ENCODE peak calls at places on chromosomes 4 and X, in five cellular contexts. J is breast epithelium; Q is spleen; U is CD8-positive, alpha-beta T cell; D is heart left ventricle. I is an unnamed sample.

GRCh38 chrX:121754301-121754700 is 706.9 kb downstream of the GLUD2 start:
- DNase-seq in J (no peak), Q (no peak), U (no peak), D (no peak), I (no peak)

GRCh38 chr4:15297344-15297743 is 130.5 kb upstream of the C1QTNF7 start:
- DNase-seq in J (no peak), Q (no peak), U (no peak), D (no peak), I (no peak)

GRCh38 chr4:106140601-106141000 is 175.4 kb downstream of the TBCK start:
- DNase-seq in J (no peak), Q (no peak), U (no peak), D (no peak), I (no peak)

GRCh38 chr4:150206265-150206664 is 128.0 kb downstream of the DCLK2 start:
- DNase-seq in J (no peak), Q (no peak), U (no peak), D (no peak), I (no peak)

GRCh38 chrX:30831082-30831481 is 58.0 kb downstream of the TAB3 start:
- DNase-seq in J (no peak), Q (no peak), U (no peak), D (no peak), I (no peak)

GRCh38 chr4:15837591-15837990 is 59.5 kb downstream of the CD38 start:
- DNase-seq in J (no peak), Q (no peak), U (no peak), D (no peak), I (no peak)

GRCh38 chr4:83207497-83208105 is 77.0 kb downstream of the COQ2 start:
- DNase-seq in J (no peak), Q (no peak), U (no peak), D (no peak), I (peak; percentile 62)

GRCh38 chr4:144734522-144734921 is 88.6 kb downstream of the HHIP start:
- DNase-seq in J (no peak), Q (no peak), U (no peak), D (no peak), I (no peak)

GRCh38 chrX:54641530-54641929 is 111.5 kb downstream of the GNL3L start:
- DNase-seq in J (no peak), Q (no peak), U (no peak), D (no peak), I (no peak)

GRCh38 chr4:100369871-100370270 is 148.0 kb downstream of the EMCN start:
- DNase-seq in J (no peak), Q (no peak), U (no peak), D (no peak), I (no peak)

GRCh38 chr4:100367451-100367850 is 150.4 kb downstream of the EMCN start:
- DNase-seq in J (no peak), Q (no peak), U (no peak), D (no peak), I (no peak)

GRCh38 chr4:100372432-100372831 is 145.4 kb downstream of the EMCN start:
- DNase-seq in J (no peak), Q (no peak), U (no peak), D (no peak), I (no peak)
- TF ChIP-seq CTCF in J (no peak), Q (no peak), U (no peak), D (no peak), I (no peak)

DNA sequence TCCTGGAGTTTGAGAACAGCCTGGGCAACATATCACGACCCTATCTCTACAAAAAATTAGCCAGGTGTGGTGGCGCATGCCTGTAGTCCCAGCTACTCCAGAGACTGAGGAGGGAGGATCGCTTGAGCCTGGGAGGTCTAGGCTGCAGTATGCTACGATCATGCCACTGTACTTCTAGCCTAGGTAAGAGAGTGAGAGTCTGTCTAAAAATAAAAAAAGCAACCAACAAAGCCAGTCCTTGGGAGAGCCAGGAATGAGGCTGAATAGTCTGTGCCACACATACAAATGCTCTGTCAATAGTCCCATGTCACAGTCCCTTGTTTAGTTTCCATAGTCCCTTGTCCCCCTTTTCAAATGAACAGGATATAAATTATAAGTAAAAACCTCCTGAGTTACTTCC is 19.3 kb upstream of the PRSS48 start:
- DNase-seq in J (no peak), Q (no peak), U (no peak), D (no peak), I (no peak)
- H3K4me1 ChIP-seq in J (no peaks in the 10 kb centered on the region), Q (no peaks in the 10 kb centered on the region), U (no peaks in the 10 kb centered on the region), D (peaks cover 11% of the 10 kb centered on the region), I (no peaks in the 10 kb centered on the region)

GRCh38 chr4:5753766-5754528 is 42.9 kb downstream of the EVC start:
- DNase-seq in J (no peak), Q (no peak), U (no peak), D (no peak), I (no peak)
- H3K4me3 ChIP-seq in J (no peak overlapping the region), Q (no peak overlapping the region), U (no peak overlapping the region), D (no peak overlapping the region), I (no peak overlapping the region)

DNA sequence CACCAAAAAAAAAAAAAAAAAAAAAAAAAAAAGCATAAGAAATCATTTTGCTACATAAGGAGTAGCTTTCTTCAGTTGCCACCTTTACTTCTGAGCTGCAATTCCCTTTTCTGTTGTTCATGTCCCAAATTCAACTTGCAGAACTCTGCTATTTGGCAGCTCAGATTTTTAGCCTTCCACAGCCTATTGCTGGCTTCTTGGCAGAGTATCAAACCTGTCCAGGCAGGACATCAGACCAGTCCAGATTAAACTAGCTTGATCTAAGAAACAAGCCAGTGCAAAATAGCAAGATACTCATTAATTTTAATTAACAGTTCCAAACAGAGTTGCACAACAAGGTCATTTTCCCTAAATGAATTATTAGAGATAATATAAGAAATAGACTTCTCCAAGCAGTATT is 123.6 kb upstream of the NR3C2 start:
- DNase-seq in J (no peak), Q (no peak), U (no peak), D (no peak), I (no peak)
- TF ChIP-seq CTCF in J (no peak), Q (no peak), U (no peak), D (no peak), I (no peak)

DNA sequence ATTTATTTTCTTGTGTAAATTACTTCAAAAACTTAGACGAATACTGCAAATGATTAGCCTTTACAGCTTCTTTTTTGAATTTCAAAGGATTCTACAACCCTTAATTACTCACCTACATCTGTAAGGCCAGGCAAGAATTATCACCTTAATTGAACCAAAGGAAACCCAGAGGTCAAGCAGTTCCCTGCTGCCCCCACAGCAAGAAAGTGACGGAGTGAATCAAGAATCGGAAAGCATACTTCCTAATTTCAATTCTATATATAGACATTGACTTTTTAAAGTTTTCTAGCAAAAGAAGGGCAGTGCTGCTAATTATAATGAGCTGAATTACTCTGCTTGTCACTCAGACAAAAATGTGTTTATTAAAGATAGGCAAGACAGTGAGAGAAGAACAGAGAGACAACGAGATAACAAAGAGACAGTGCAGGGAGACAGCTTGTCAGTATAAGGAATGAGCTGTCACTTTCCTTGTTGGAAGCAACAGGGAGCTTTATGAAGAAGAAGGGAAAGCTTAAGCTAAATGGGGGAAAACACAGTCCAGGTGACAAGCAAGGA is 47.5 kb upstream of the SPANXN4 start:
- DNase-seq in J (no peak), Q (no peak), U (no peak), D (no peak), I (no peak)
- H3K4me1 ChIP-seq in J (no peaks in the 10 kb centered on the region), Q (no peaks in the 10 kb centered on the region), U (no peaks in the 10 kb centered on the region), D (no peaks in the 10 kb centered on the region), I (no peaks in the 10 kb centered on the region)

GRCh38 chr4:173037242-173037641 is 131.4 kb upstream of the GALNT7 start:
- DNase-seq in J (no peak), Q (no peak), U (no peak), D (no peak), I (no peak)

GRCh38 chr4:173038192-173038896 is 130.3 kb upstream of the GALNT7 start:
- DNase-seq in J (no peak), Q (no peak), U (no peak), D (no peak), I (no peak)

GRCh38 chr4:173039617-173040176 is 128.9 kb upstream of the GALNT7 start:
- DNase-seq in J (no peak), Q (no peak), U (no peak), D (no peak), I (no peak)

GRCh38 chr4:173041482-173041881 is 127.1 kb upstream of the GALNT7 start:
- DNase-seq in J (no peak), Q (no peak), U (no peak), D (no peak), I (no peak)

DNA sequence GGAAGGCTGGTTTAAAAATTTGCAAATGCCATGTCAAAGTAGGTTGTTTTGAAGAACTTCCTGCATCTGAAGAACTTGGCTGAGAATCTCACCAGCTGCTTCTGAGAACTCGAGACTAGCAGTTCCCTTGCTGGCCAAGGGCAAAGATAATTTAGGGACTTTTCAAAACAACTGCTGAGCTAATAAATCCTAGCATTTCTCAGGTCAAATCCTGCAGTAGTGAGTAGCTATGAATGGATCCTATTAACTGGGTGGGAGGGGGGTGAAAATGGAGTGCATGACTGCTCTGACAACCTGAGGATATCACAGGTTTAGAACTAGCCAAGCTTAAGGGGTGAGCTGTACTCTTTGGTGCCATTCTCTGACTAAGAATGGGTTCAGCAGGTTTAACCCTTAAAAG is 128.4 kb upstream of the GALNT7 start:
- DNase-seq in J (no peak), Q (no peak), U (no peak), D (no peak), I (peak; percentile 19)
- H3K4me3 ChIP-seq in J (peak overlapping the region; percentile 3), Q (no peak overlapping the region), U (no peak overlapping the region), D (no peak overlapping the region), I (no peak overlapping the region)

I was measured in mucosa of descending colon.